ENCODE peak calls at places on chromosomes 1 and 21, in four cellular contexts. One of them, this sample, is unnamed. For H3K9me3 and H3K4me1, the result is how much of the 10 kb centered on the place peaks cover.

GRCh38 chr1:116333171-116334014 is 39.7 kb upstream of the ATP1A1 start:
- DNase-seq in HCT116: no peak
- DNase-seq in body of pancreas: no peak
- DNase-seq in NT2/D1: no peak
- DNase-seq in this sample: no peak

GRCh38 chr1:56580771-56581170 is 1.4 kb upstream of the PLPP3 start:
- DNase-seq in HCT116: no peak
- DNase-seq in NT2/D1: no peak
- DNase-seq in body of pancreas: no peak
- DNase-seq in this sample: no peak

GRCh38 chr1:245686006-245686405 is 531.2 kb downstream of the KIF26B start:
- DNase-seq in HCT116: no peak
- DNase-seq in NT2/D1: no peak
- DNase-seq in body of pancreas: no peak
- DNase-seq in this sample: no peak

GRCh38 chr1:206456577-206457375 is 13.5 kb upstream of the IKBKE start:
- DNase-seq in HCT116: no peak
- DNase-seq in body of pancreas: no peak
- DNase-seq in NT2/D1: no peak
- DNase-seq in this sample: no peak

GRCh38 chr1:39154553-39155361 is 49.7 kb upstream of the MACF1 start:
- DNase-seq in body of pancreas: peak
- DNase-seq in NT2/D1: no peak
- DNase-seq in HCT116: no peak
- DNase-seq in this sample: peak

GRCh38 chr1:173568483-173568882 is 34.4 kb downstream of the SLC9C2 start:
- DNase-seq in body of pancreas: no peak
- DNase-seq in HCT116: no peak
- DNase-seq in NT2/D1: no peak
- DNase-seq in this sample: no peak

GRCh38 chr1:71438626-71439025 is 357.8 kb upstream of the ZRANB2 start:
- DNase-seq in body of pancreas: no peak
- DNase-seq in NT2/D1: no peak
- DNase-seq in HCT116: no peak
- DNase-seq in this sample: no peak

GRCh38 chr1:104294259-104294658 is 544.6 kb downstream of the AMY1C start:
- DNase-seq in body of pancreas: no peak
- DNase-seq in NT2/D1: no peak
- DNase-seq in HCT116: no peak
- DNase-seq in this sample: no peak

GRCh38 chr21:27291006-27291405 is 324.1 kb upstream of the ADAMTS5 start:
- DNase-seq in body of pancreas: no peak
- DNase-seq in HCT116: no peak
- DNase-seq in NT2/D1: no peak
- DNase-seq in this sample: no peak

GRCh38 chr1:54460346-54460745 is 54.2 kb upstream of the SSBP3 start:
- DNase-seq in NT2/D1: no peak
- DNase-seq in HCT116: no peak
- DNase-seq in body of pancreas: no peak
- DNase-seq in this sample: no peak

GRCh38 chr21:33411949-33412430 is 8.8 kb downstream of the IFNGR2 start:
- DNase-seq in NT2/D1: no peak
- DNase-seq in HCT116: no peak
- DNase-seq in body of pancreas: peak
- DNase-seq in this sample: no peak

GRCh38 chr1:2933431-2934172 is 87.7 kb upstream of the ACTRT2 start:
- DNase-seq in body of pancreas: no peak
- DNase-seq in HCT116: no peak
- DNase-seq in NT2/D1: no peak
- DNase-seq in this sample: no peak

GRCh38 chr1:150259217-150259616 is 1.6 kb downstream of the CA14 start:
- DNase-seq in HCT116: no peak
- DNase-seq in NT2/D1: no peak
- DNase-seq in body of pancreas: no peak
- DNase-seq in this sample: no peak
- H3K4me3 ChIP-seq in HCT116: no peak
- H3K4me3 ChIP-seq in NT2/D1: peak
- H3K4me3 ChIP-seq in body of pancreas: no peak
- H3K4me3 ChIP-seq in this sample: peak

DNA sequence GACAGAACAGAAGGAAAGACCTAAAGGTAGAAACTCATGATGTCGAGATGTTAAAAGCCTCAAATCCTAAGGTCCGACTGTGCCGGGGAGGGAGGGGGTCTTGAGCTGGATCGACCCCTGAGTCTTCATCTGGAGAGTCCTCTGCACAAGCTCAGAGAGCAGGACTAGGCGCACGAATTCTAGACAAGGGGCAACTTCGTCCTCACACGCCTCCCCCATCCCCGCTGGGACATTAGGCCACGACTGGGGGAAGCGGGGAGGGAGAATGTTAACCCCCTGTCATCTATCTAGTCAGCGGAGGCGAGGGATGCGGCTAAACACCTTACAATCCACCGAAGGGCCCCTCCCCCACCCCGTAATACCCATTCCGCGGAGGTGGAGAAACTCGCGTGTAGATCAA is 94.7 kb downstream of the PRKAB2 start:
- DNase-seq in HCT116: no peak
- DNase-seq in body of pancreas: no peak
- DNase-seq in NT2/D1: no peak
- DNase-seq in this sample: no peak
- H3K9me3 ChIP-seq in HCT116: under half
- H3K9me3 ChIP-seq in body of pancreas: under half
- H3K9me3 ChIP-seq in NT2/D1: under half
- H3K9me3 ChIP-seq in this sample: under half

GRCh38 chr1:76933847-76934657 is 66.8 kb downstream of the ST6GALNAC5 start:
- DNase-seq in HCT116: no peak
- DNase-seq in NT2/D1: no peak
- DNase-seq in body of pancreas: no peak
- DNase-seq in this sample: no peak

GRCh38 chr1:76929136-76929535 is 61.9 kb downstream of the ST6GALNAC5 start:
- DNase-seq in NT2/D1: no peak
- DNase-seq in HCT116: no peak
- DNase-seq in body of pancreas: no peak
- DNase-seq in this sample: no peak

GRCh38 chr1:76925825-76926224 is 58.5 kb downstream of the ST6GALNAC5 start:
- DNase-seq in HCT116: no peak
- DNase-seq in NT2/D1: no peak
- DNase-seq in body of pancreas: no peak
- DNase-seq in this sample: no peak

DNA sequence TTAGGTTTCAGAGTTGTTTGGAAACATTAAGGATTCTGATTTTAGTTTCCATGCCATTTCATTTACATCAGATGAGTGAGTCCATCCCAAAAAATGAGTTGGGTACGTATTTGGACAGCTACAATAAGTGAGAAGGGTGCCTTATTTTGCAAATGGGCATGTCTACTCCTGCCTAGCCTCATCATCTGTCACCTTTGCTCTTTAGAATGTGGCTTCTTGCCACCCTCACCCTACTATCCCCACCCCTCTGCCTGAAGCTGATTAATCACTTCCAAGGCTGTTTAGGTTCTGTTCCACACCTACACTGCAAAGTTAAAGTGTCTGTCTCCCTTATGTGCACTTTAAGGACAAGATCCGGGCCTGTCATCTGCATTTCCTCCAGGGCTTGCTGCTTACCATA is 61.2 kb downstream of the ST6GALNAC5 start:
- DNase-seq in HCT116: no peak
- DNase-seq in body of pancreas: no peak
- DNase-seq in NT2/D1: no peak
- DNase-seq in this sample: no peak
- H3K4me1 ChIP-seq in HCT116: under half
- H3K4me1 ChIP-seq in body of pancreas: under half
- H3K4me1 ChIP-seq in NT2/D1: under half
- H3K4me1 ChIP-seq in this sample: under half

GRCh38 chr1:6038603-6039002 is 7.1 kb upstream of the KCNAB2 start:
- DNase-seq in NT2/D1: no peak
- DNase-seq in body of pancreas: no peak
- DNase-seq in HCT116: no peak
- DNase-seq in this sample: no peak
- H3K4me3 ChIP-seq in NT2/D1: no peak
- H3K4me3 ChIP-seq in body of pancreas: no peak
- H3K4me3 ChIP-seq in HCT116: no peak
- H3K4me3 ChIP-seq in this sample: no peak

GRCh38 chr1:28812669-28813468 is 899 bp downstream of the OPRD1 start:
- DNase-seq in body of pancreas: no peak
- DNase-seq in HCT116: no peak
- DNase-seq in NT2/D1: no peak
- DNase-seq in this sample: no peak

GRCh38 chr1:28813931-28814465 is 2.0 kb downstream of the OPRD1 start:
- DNase-seq in HCT116: no peak
- DNase-seq in NT2/D1: no peak
- DNase-seq in body of pancreas: no peak
- DNase-seq in this sample: no peak

GRCh38 chr1:28815533-28815932 is 3.6 kb downstream of the OPRD1 start:
- DNase-seq in body of pancreas: no peak
- DNase-seq in HCT116: no peak
- DNase-seq in NT2/D1: no peak
- DNase-seq in this sample: no peak

GRCh38 chr1:28811369-28811765 is 603 bp upstream of the OPRD1 start:
- DNase-seq in NT2/D1: no peak
- DNase-seq in body of pancreas: no peak
- DNase-seq in HCT116: no peak
- DNase-seq in this sample: no peak

GRCh38 chr1:28811766-28812668 is at the start of gene OPRD1:
- DNase-seq in NT2/D1: no peak
- DNase-seq in HCT116: no peak
- DNase-seq in body of pancreas: no peak
- DNase-seq in this sample: no peak
- H3K9me3 ChIP-seq in NT2/D1: under half
- H3K9me3 ChIP-seq in HCT116: under half
- H3K9me3 ChIP-seq in body of pancreas: under half
- H3K9me3 ChIP-seq in this sample: under half

DNA sequence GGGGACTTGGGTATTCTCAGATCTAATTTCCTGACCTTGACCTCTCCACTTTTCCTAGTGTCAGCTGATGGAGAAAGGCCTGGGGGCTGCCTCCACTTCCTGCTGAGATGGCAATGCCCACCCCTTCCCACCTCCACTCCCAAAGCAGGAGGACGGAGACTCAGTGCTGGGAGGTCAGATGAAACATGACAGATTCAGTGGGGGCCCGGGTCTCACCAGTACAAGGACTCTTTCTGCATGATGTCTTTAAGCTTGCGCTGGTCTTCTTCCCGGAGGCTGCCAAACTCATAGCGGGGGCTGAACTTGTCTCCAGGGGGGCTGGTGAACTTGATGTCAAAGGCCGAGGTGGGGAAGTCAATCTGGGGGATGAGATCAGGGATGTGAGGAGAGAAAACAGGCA is 35.6 kb upstream of the PPP1R15B start:
- DNase-seq in NT2/D1: no peak
- DNase-seq in body of pancreas: no peak
- DNase-seq in HCT116: no peak
- DNase-seq in this sample: no peak
- H3K4me1 ChIP-seq in NT2/D1: under half
- H3K4me1 ChIP-seq in body of pancreas: under half
- H3K4me1 ChIP-seq in HCT116: under half
- H3K4me1 ChIP-seq in this sample: half or more

DNA sequence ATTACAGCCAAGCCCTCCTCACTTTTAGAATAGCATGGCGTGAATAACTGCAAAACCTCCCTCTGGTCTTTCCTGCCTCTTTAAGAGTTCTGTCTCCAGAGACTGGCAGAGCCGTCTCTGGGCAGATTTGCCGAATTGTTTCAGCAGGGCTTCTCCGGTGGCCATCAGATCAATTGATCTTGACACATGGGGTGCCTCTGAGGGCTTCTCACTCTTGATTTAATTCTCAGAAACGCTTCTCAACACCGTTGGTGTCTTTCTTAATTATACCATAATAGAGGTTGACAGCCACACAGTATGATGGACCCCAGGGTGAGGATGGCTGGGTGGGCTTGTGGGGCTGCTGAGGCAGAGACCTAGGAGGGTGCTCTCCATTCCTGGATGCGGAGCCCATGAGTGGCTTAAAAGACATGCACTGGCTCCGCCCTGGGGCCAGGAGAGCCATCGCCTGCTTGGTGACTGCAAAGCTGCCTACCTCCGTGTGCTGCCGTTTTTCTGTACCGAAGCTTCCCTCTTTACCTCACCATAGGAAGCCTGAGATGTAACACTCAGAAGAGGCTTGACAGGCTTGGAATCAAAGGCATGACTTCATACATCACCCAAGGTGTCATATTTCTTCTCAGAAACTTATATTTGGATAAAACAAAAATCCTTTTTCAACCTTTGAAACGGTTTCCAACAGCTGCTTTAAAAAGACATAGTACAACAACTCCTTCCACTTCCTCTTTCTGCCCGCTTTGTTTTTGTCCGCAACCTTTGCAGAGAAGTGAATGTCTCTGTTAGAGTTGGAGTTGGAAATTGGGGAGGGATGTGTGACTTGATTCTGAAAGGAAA is 82.9 kb downstream of the GALNT2 start:
- DNase-seq in HCT116: no peak
- DNase-seq in body of pancreas: no peak
- DNase-seq in NT2/D1: no peak
- DNase-seq in this sample: no peak
- H3K4me3 ChIP-seq in HCT116: no peak
- H3K4me3 ChIP-seq in body of pancreas: no peak
- H3K4me3 ChIP-seq in NT2/D1: no peak
- H3K4me3 ChIP-seq in this sample: no peak